ENCODE peak calls at places on chromosomes 3 and 15, in eight cellular contexts. J, L, A, M, P, O, T and X are unnamed samples.

GRCh38 chr3:158918008-158918407 is 116.2 kb downstream of the MFSD1 start:
- DNase-seq in L (peak), J (no peak), T (peak), A (no peak), O (peak), M (peak), P (peak), X (peak)

GRCh38 chr15:87874896-87875661 is 381.5 kb downstream of the NTRK3 start:
- DNase-seq in A (peak), L (no peak), J (no peak), M (no peak), O (no peak), T (no peak), P (no peak), X (no peak)

GRCh38 chr3:169453256-169454059 is 210.1 kb downstream of the MECOM start:
- DNase-seq in T (no peak), A (no peak), O (no peak), J (no peak), P (no peak), L (no peak), M (no peak), X (no peak)

GRCh38 chr15:58332676-58333400 is 99.0 kb upstream of the LIPC start:
- DNase-seq in P (peak), A (no peak), L (peak), J (no peak), T (peak), O (peak), M (peak), X (peak)

GRCh38 chr3:52682016-52682415 is 3.7 kb downstream of the PBRM1 start:
- DNase-seq in T (peak), J (peak), O (peak), P (peak), M (peak), A (no peak), L (peak), X (peak)

GRCh38 chr3:180855364-180855763 is 57.1 kb upstream of the FXR1 start:
- DNase-seq in L (no peak), J (no peak), A (no peak), O (no peak), M (no peak), T (no peak), P (no peak), X (no peak)

GRCh38 chr3:126152931-126153694 is 27.3 kb downstream of the ALDH1L1 start:
- DNase-seq in M (no peak), O (no peak), A (no peak), J (no peak), P (no peak), T (peak), L (no peak), X (no peak)

GRCh38 chr15:31733424-31733823 is 296.9 kb upstream of the CHRNA7 start:
- DNase-seq in M (no peak), A (no peak), J (no peak), O (no peak), L (no peak), P (no peak), T (no peak), X (no peak)

GRCh38 chr3:129777806-129778205 is 115.7 kb downstream of the TMCC1 start:
- DNase-seq in J (no peak), O (no peak), T (peak), A (no peak), P (peak), M (peak), L (no peak), X (no peak)

GRCh38 chr3:16928386-16929132 is 43.8 kb downstream of the PLCL2 start:
- DNase-seq in O (no peak), T (no peak), J (no peak), P (peak), M (no peak), L (no peak), A (no peak), X (no peak)

GRCh38 chr15:25710184-25710583 is 152.9 kb downstream of the ATP10A start:
- DNase-seq in J (no peak), O (no peak), A (no peak), P (no peak), M (peak), L (no peak), T (peak), X (no peak)

GRCh38 chr3:52851348-52851747 is 16.5 kb upstream of the MUSTN1 start:
- DNase-seq in J (no peak), L (peak), T (peak), P (peak), O (no peak), A (no peak), M (peak), X (peak)

GRCh38 chr3:179156170-179156569 is 8.0 kb downstream of the PIK3CA start:
- DNase-seq in L (no peak), T (no peak), A (no peak), M (no peak), P (no peak), J (no peak), O (no peak), X (no peak)

GRCh38 chr3:45043715-45044299 is 17.7 kb downstream of the CLEC3B start:
- DNase-seq in T (peak), A (no peak), P (peak), M (peak), O (peak), J (no peak), L (peak), X (peak)

GRCh38 chr3:183306798-183307671 is 54.0 kb downstream of the B3GNT5 start:
- DNase-seq in T (peak), O (peak), J (no peak), P (peak), M (peak), A (peak), L (peak), X (no peak)

GRCh38 chr3:8824238-8824637 is 54.8 kb upstream of the OXTR start:
- DNase-seq in J (no peak), P (peak), L (no peak), T (no peak), O (no peak), M (no peak), A (no peak), X (no peak)

GRCh38 chr15:45116482-45117326 is 2.6 kb downstream of the DUOXA2 start:
- DNase-seq in A (no peak), O (no peak), L (no peak), M (no peak), T (no peak), J (no peak), P (no peak), X (no peak)

GRCh38 chr3:15284121-15284889 is 48.1 kb downstream of the SH3BP5 start:
- DNase-seq in O (no peak), A (no peak), P (no peak), M (peak), L (no peak), J (no peak), T (no peak), X (no peak)

GRCh38 chr15:63246691-63247464 is 30.5 kb upstream of the APH1B start:
- DNase-seq in T (no peak), A (no peak), J (no peak), P (peak), L (peak), M (peak), O (peak), X (no peak)

GRCh38 chr15:85780586-85780985 is 14.1 kb downstream of the KLHL25 start:
- DNase-seq in J (no peak), O (peak), L (no peak), A (no peak), M (no peak), P (no peak), T (no peak), X (no peak)

GRCh38 chr15:74958320-74958907 is 1.8 kb upstream of the RPP25 start:
- DNase-seq in M (peak), P (no peak), L (peak), T (peak), J (peak), O (no peak), A (no peak), X (no peak)

GRCh38 chr3:192957441-192957951 is 39.8 kb upstream of the MB21D2 start:
- DNase-seq in M (peak), J (peak), T (peak), L (peak), A (no peak), P (peak), O (peak), X (peak)

GRCh38 chr3:150080058-150080730 is 109.5 kb upstream of the PFN2 start:
- DNase-seq in T (no peak), M (peak), O (no peak), P (peak), L (no peak), A (no peak), J (no peak), X (no peak)

GRCh38 chr3:99760602-99761001 is 57.1 kb upstream of the CMSS1 start:
- DNase-seq in O (no peak), L (no peak), A (no peak), P (no peak), J (no peak), M (no peak), T (peak), X (no peak)

GRCh38 chr3:119924111-119925094 is 142.5 kb downstream of the NR1I2 start:
- DNase-seq in J (no peak), P (no peak), T (no peak), O (no peak), L (no peak), A (no peak), M (no peak), X (no peak)

GRCh38 chr3:134453631-134454030 is 32.2 kb downstream of the ANAPC13 start:
- DNase-seq in A (no peak), J (no peak), M (no peak), T (no peak), P (no peak), L (peak), O (no peak), X (no peak)